ENCODE peak calls at places on chromosomes 7 and 10, in seven cellular contexts. V, M, I, A, S, G and Y are unnamed samples.

GRCh38 chr10:95530561-95530960 is 30.6 kb downstream of the SORBS1 start:
- DNase-seq in V (no peak), M (no peak), I (no peak), A (no peak), S (no peak), G (no peak), Y (no peak)

GRCh38 chr10:6069101-6069931 is 7.1 kb upstream of the IL2RA start:
- DNase-seq in V (no peak), M (no peak), I (no peak), A (no peak), S (no peak), G (no peak), Y (no peak)

GRCh38 chr7:100400656-100401055 is 27.4 kb downstream of the PILRA start:
- DNase-seq in V (no peak), M (no peak), I (no peak), A (no peak), S (no peak), G (no peak), Y (no peak)

GRCh38 chr7:151310578-151310977 is 31.0 kb upstream of the NUB1 start:
- DNase-seq in V (no peak), M (no peak), I (peak; percentile 10), A (peak; percentile 10), S (no peak), G (no peak), Y (no peak)

GRCh38 chr7:156177396-156178055 is 365.3 kb upstream of the SHH start:
- DNase-seq in V (no peak), M (no peak), I (no peak), A (no peak), S (peak; percentile 86), G (no peak), Y (no peak)

GRCh38 chr7:45185864-45186250 is 28.3 kb downstream of the RAMP3 start:
- DNase-seq in V (no peak), M (no peak), I (no peak), A (no peak), S (no peak), G (no peak), Y (peak; percentile 28)

GRCh38 chr7:100034871-100035510 is 14.6 kb upstream of the ZSCAN21 start:
- DNase-seq in V (no peak), M (no peak), I (peak; percentile 32), A (peak; percentile 36), S (no peak), G (no peak), Y (no peak)

GRCh38 chr10:35208536-35208935 is 81.9 kb downstream of the CREM start:
- DNase-seq in V (no peak), M (no peak), I (no peak), A (no peak), S (no peak), G (peak; percentile 47), Y (no peak)

GRCh38 chr7:107694395-107694794 is 33.8 kb downstream of the SLC26A4 start:
- DNase-seq in V (no peak), M (no peak), I (peak; percentile 81), A (peak; percentile 37), S (peak; percentile 69), G (no peak), Y (no peak)

GRCh38 chr7:47672267-47672920 is 90.5 kb upstream of the TNS3 start:
- DNase-seq in V (no peak), M (no peak), I (no peak), A (no peak), S (no peak), G (no peak), Y (no peak)

GRCh38 chr7:21844742-21845141 is 101.0 kb downstream of the CDCA7L start:
- DNase-seq in V (no peak), M (no peak), I (no peak), A (peak; percentile 11), S (no peak), G (no peak), Y (no peak)

GRCh38 chr7:148850564-148850963 is 33.5 kb downstream of the EZH2 start:
- DNase-seq in V (no peak), M (no peak), I (no peak), A (no peak), S (no peak), G (no peak), Y (no peak)

GRCh38 chr7:23246540-23246939 is at the start of gene GPNMB:
- DNase-seq in V (no peak), M (no peak), I (peak; percentile 100), A (peak; percentile 63), S (no peak), G (no peak), Y (peak; percentile 72)

GRCh38 chr7:149598721-149599308 is 101.2 kb upstream of the ZNF746 start:
- DNase-seq in V (no peak), M (no peak), I (peak; percentile 15), A (peak; percentile 56), S (no peak), G (peak; percentile 54), Y (no peak)

GRCh38 chr10:124124123-124124768 is 30.8 kb upstream of the CHST15 start:
- DNase-seq in V (no peak), M (no peak), I (no peak), A (no peak), S (no peak), G (no peak), Y (no peak)

GRCh38 chr10:35191523-35191922 is 64.9 kb downstream of the CREM start:
- DNase-seq in V (no peak), M (no peak), I (no peak), A (no peak), S (no peak), G (no peak), Y (no peak)

GRCh38 chr7:85695041-85695990 is 508.5 kb upstream of the SEMA3D start:
- DNase-seq in V (no peak), M (no peak), I (peak; percentile 37), A (peak; percentile 65), S (no peak), G (no peak), Y (no peak)

GRCh38 chr10:79246209-79246581 is 101.1 kb upstream of the PPIF start:
- DNase-seq in V (no peak), M (no peak), I (no peak), A (peak; percentile 21), S (no peak), G (no peak), Y (peak; percentile 87)

GRCh38 chr10:11209810-11210141 is 192.1 kb downstream of the CELF2 start:
- DNase-seq in V (no peak), M (no peak), I (peak; percentile 40), A (no peak), S (no peak), G (peak; percentile 42), Y (peak; percentile 34)

GRCh38 chr10:13485623-13486022 is 43.2 kb downstream of the BEND7 start:
- DNase-seq in V (no peak), M (no peak), I (peak; percentile 21), A (peak; percentile 1), S (no peak), G (no peak), Y (no peak)

GRCh38 chr10:52578871-52579405 is 193.6 kb downstream of the MBL2 start:
- DNase-seq in V (no peak), M (no peak), I (no peak), A (no peak), S (no peak), G (no peak), Y (no peak)

GRCh38 chr7:20299145-20299544 is 31.6 kb upstream of the ITGB8 start:
- DNase-seq in V (no peak), M (no peak), I (no peak), A (no peak), S (no peak), G (no peak), Y (no peak)